ENCODE peak calls at places on chromosomes 4 and X, in nine cellular contexts. T, J, X, B, V, W, C, K and F are unnamed samples.

GRCh38 chr4:40149960-40150385 is 46.9 kb upstream of the RHOH start:
- DNase-seq in X (peak; percentile 63), K (peak; percentile 57), T (peak; percentile 37), V (peak; percentile 65), C (peak; percentile 67), J (peak; percentile 64), W (peak; percentile 70), B (peak; percentile 55), F (peak; percentile 83)

GRCh38 chr4:7041851-7042696 is 1.1 kb upstream of the TADA2B start:
- DNase-seq in B (peak; percentile 69), X (no peak), C (peak; percentile 51), T (peak; percentile 66), V (no peak), W (no peak), J (peak; percentile 70), K (no peak), F (peak; percentile 49)

GRCh38 chr4:8709050-8709728 is 116.6 kb downstream of the CPZ start:
- DNase-seq in C (peak; percentile 1), V (no peak), X (no peak), K (no peak), J (no peak), T (no peak), W (no peak), B (no peak), F (no peak)

GRCh38 chrX:55488559-55489314 is 911 bp downstream of the USP51 start:
- DNase-seq in C (peak; percentile 53), K (peak; percentile 66), B (peak; percentile 78), V (no peak), J (peak; percentile 75), W (peak; percentile 80), X (peak; percentile 50), T (peak; percentile 78), F (peak; percentile 28)

GRCh38 chr4:105765690-105766407 is 57.3 kb downstream of the GSTCD start:
- DNase-seq in W (peak; percentile 83), X (no peak), B (peak; percentile 27), J (peak; percentile 18), V (peak; percentile 8), T (no peak), K (no peak), C (no peak), F (peak; percentile 11)

GRCh38 chr4:168304744-168305459 is 13.7 kb downstream of the DDX60 start:
- DNase-seq in B (no peak), C (no peak), X (no peak), J (no peak), K (no peak), T (no peak), W (peak; percentile 86), V (no peak), F (no peak)

GRCh38 chrX:27910412-27910811 is 70.8 kb downstream of the DCAF8L1 start:
- DNase-seq in X (no peak), C (no peak), J (no peak), K (no peak), T (no peak), W (no peak), B (no peak), V (no peak), F (no peak)

GRCh38 chrX:134891652-134892051 is 99.1 kb upstream of the SMIM10 start:
- DNase-seq in K (no peak), B (no peak), T (no peak), C (no peak), J (no peak), X (no peak), W (no peak), V (no peak), F (no peak)

GRCh38 chr4:25449270-25449669 is 72.2 kb downstream of the ANAPC4 start:
- DNase-seq in K (no peak), V (no peak), J (no peak), W (peak; percentile 61), X (no peak), B (no peak), C (no peak), T (no peak), F (no peak)

GRCh38 chr4:75555294-75556164 is at the start of gene ODAPH:
- DNase-seq in V (no peak), C (no peak), X (no peak), B (no peak), K (no peak), W (peak; percentile 48), T (no peak), J (no peak), F (peak; percentile 18)

GRCh38 chr4:55600640-55601039 is 8.6 kb upstream of the PDCL2 start:
- DNase-seq in V (no peak), T (no peak), K (no peak), C (no peak), J (no peak), X (no peak), W (no peak), B (no peak), F (no peak)

GRCh38 chr4:112895785-112896184 is 153.7 kb upstream of the ANK2 start:
- DNase-seq in C (no peak), W (peak; percentile 59), V (no peak), T (no peak), X (no peak), K (no peak), J (no peak), B (no peak), F (no peak)

GRCh38 chrX:139826065-139827044 is 106.5 kb downstream of the ATP11C start:
- DNase-seq in X (no peak), V (no peak), W (peak; percentile 68), C (no peak), B (peak; percentile 13), K (no peak), J (no peak), T (no peak), F (peak; percentile 18)

GRCh38 chr4:165580379-165580905 is 201.6 kb downstream of the CPE start:
- DNase-seq in W (peak; percentile 61), X (no peak), C (no peak), J (peak; percentile 10), B (no peak), V (no peak), K (peak; percentile 42), T (no peak), F (no peak)

GRCh38 chr4:4182835-4183568 is 43.7 kb downstream of the OTOP1 start:
- DNase-seq in X (no peak), T (no peak), C (peak; percentile 28), K (peak; percentile 58), V (peak; percentile 57), W (peak; percentile 27), J (no peak), B (no peak), F (peak; percentile 3)

GRCh38 chrX:83966347-83966746 is 105.4 kb downstream of the CYLC1 start:
- DNase-seq in X (no peak), K (no peak), C (no peak), W (no peak), V (no peak), J (no peak), B (no peak), T (no peak), F (no peak)

GRCh38 chr4:13523591-13524503 is 20.5 kb downstream of the NKX3-2 start:
- DNase-seq in X (no peak), B (no peak), C (no peak), V (no peak), K (no peak), J (no peak), T (no peak), W (no peak), F (no peak)

GRCh38 chr4:13522282-13523104 is 21.8 kb downstream of the NKX3-2 start:
- DNase-seq in W (no peak), B (no peak), J (no peak), K (no peak), X (no peak), V (no peak), C (no peak), T (no peak), F (no peak)

GRCh38 chr4:13521047-13521446 is 23.3 kb downstream of the NKX3-2 start:
- DNase-seq in K (no peak), C (no peak), V (no peak), J (no peak), W (no peak), B (no peak), X (no peak), T (no peak), F (no peak)

GRCh38 chr4:13524504-13525243 is 19.6 kb downstream of the NKX3-2 start:
- DNase-seq in V (no peak), C (no peak), B (no peak), T (no peak), J (no peak), X (no peak), W (peak; percentile 36), K (no peak), F (no peak)

DNA sequence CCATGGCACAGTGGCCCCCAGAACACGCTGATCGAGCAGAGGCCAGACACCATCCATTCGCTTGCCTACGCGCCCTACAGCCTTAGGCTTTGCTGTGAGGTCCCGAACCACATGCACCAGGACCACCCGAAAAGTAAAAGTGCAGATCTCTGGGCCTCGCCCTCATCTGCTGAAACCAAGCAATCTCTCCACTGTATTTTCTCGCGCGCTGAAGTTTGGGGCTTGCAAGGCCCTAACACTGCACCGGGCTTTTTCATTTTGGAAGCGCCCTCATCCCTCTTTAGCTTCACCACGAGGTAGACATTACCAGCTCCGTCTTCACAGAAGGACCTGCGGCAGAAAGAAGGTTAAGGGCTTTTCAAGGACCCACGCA is 21.2 kb downstream of the NKX3-2 start:
- DNase-seq in V (no peak), C (no peak), X (no peak), W (no peak), J (no peak), T (no peak), K (no peak), B (no peak), F (no peak)
- H3K27me3 ChIP-seq in V (peaks cover 60% of the 10 kb centered on the region), C (no peaks in the 10 kb centered on the region), X (peaks cover 45% of the 10 kb centered on the region), W (peaks cover 92% of the 10 kb centered on the region), J (peaks cover 42% of the 10 kb centered on the region), T (no peaks in the 10 kb centered on the region), K (peaks cover 100% of the 10 kb centered on the region), B (peaks cover 90% of the 10 kb centered on the region), F (peaks cover 55% of the 10 kb centered on the region)

GRCh38 chrX:39773923-39774803 is 323.6 kb downstream of the BCOR start:
- DNase-seq in B (no peak), K (peak; percentile 60), C (peak; percentile 26), X (peak; percentile 6), J (no peak), W (no peak), V (no peak), T (no peak), F (peak; percentile 25)
- H3K27ac ChIP-seq in B (no peak overlapping the region), K (no peak overlapping the region), C (peak overlapping the region; percentile 91), X (peak overlapping the region; percentile 76), J (no peak overlapping the region), W (no peak overlapping the region), V (no peak overlapping the region), T (no peak overlapping the region), F (no peak overlapping the region)

GRCh38 chr4:174210354-174210753 is 73.1 kb downstream of the FBXO8 start:
- DNase-seq in V (no peak), W (no peak), K (no peak), J (no peak), T (no peak), C (no peak), X (no peak), B (no peak), F (no peak)
- H3K27me3 ChIP-seq in V (peaks cover 36% of the 10 kb centered on the region), W (peaks cover 8% of the 10 kb centered on the region), K (peaks cover 59% of the 10 kb centered on the region), J (no peaks in the 10 kb centered on the region), T (no peaks in the 10 kb centered on the region), C (no peaks in the 10 kb centered on the region), X (peaks cover 41% of the 10 kb centered on the region), B (peaks cover 40% of the 10 kb centered on the region), F (no peaks in the 10 kb centered on the region)

DNA sequence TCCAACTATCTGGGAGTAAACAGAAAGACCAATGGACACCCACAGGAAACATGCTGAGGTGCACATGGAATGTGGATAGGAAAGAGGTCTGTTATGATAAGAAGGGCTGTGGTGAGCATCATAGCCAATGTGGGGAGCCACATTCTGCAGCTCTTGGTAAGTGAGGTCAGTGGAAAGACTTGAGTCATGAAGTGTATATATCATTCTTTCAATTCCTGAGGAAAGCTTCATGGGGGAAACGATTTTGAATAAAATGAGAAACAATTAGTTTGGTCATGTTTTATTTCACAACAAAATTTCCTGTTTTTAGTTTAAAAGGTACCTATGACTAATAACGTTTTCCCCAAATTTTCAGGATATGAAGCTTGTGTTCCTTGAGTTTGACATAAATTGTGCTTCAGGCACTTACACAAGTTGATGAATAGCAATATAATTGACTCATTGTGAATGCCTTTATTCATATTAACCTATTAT is 41.4 kb upstream of the RASSF6 start:
- DNase-seq in V (no peak), C (no peak), X (no peak), W (peak; percentile 95), J (no peak), T (no peak), K (no peak), B (no peak), F (no peak)
- H3K27ac ChIP-seq in V (no peak overlapping the region), C (no peak overlapping the region), X (no peak overlapping the region), W (peak overlapping the region; percentile 59), J (no peak overlapping the region), T (no peak overlapping the region), K (no peak overlapping the region), B (no peak overlapping the region), F (no peak overlapping the region)